ENCODE peak calls at places on chromosomes 13 and 19, in seven cellular contexts. H is NCI-H345; A is fibroblast of mammary gland; S is HFF-Myc; E is NCI-H146; W is CD4-positive, CD25-positive, alpha-beta regulatory T cell; V is A549. O is an unnamed sample.

GRCh38 chr19:39408392-39409206 is 2.0 kb downstream of the ZFP36 start:
- DNase-seq in A (peak), V (no peak), S (no peak), E (peak), H (peak), W (peak), O (no peak)

GRCh38 chr13:26784704-26785639 is 24.4 kb upstream of the GPR12 start:
- DNase-seq in V (no peak), E (peak), A (no peak), W (no peak), S (no peak), H (peak), O (no peak)

GRCh38 chr13:103941506-103942148 is 875.4 kb upstream of the SLC10A2 start:
- DNase-seq in W (no peak), E (no peak), V (no peak), S (no peak), H (no peak), A (no peak), O (no peak)

GRCh38 chr19:13887529-13887928 is 10.6 kb downstream of the NANOS3 start:
- DNase-seq in W (no peak), A (peak), S (no peak), E (no peak), H (no peak), V (no peak), O (no peak)

GRCh38 chr19:17436874-17437267 is 11.6 kb downstream of the TMEM221 start:
- DNase-seq in A (no peak), V (no peak), S (no peak), E (no peak), W (no peak), H (no peak), O (no peak)

GRCh38 chr13:32889986-32890565 is 126.1 kb upstream of the KL start:
- DNase-seq in S (no peak), V (no peak), A (no peak), H (no peak), W (no peak), E (no peak), O (no peak)

GRCh38 chr13:65034266-65034665 is 2195.9 kb downstream of the PCDH9 start:
- DNase-seq in S (no peak), V (no peak), H (no peak), E (peak), W (no peak), A (no peak), O (no peak)

GRCh38 chr19:38949580-38950367 is 19.0 kb downstream of the MRPS12 start:
- DNase-seq in V (no peak), S (no peak), A (peak), E (peak), W (peak), H (peak), O (no peak)

GRCh38 chr13:39263033-39263432 is 224.8 kb downstream of the NHLRC3 start:
- DNase-seq in W (peak), S (peak), E (peak), V (peak), H (peak), A (peak), O (no peak)

GRCh38 chr13:37198629-37199028 is 93.2 kb upstream of the CSNK1A1L start:
- DNase-seq in V (no peak), A (no peak), W (no peak), S (no peak), H (no peak), E (no peak), O (no peak)

GRCh38 chr13:67341406-67341805 is 111.3 kb upstream of the PCDH9 start:
- DNase-seq in A (peak), E (no peak), W (no peak), V (no peak), H (no peak), S (no peak), O (no peak)

GRCh38 chr19:18408053-18408476 is 10.6 kb upstream of the LRRC25 start:
- DNase-seq in V (no peak), E (peak), A (no peak), H (no peak), S (no peak), W (no peak), O (no peak)

GRCh38 chr13:18998389-18998788 is 183.2 kb downstream of the TUBA3C start:
- DNase-seq in H (no peak), E (no peak), S (no peak), A (no peak), W (peak), V (no peak), O (no peak)

GRCh38 chr13:106649495-106649894 is 81.6 kb upstream of the ARGLU1 start:
- DNase-seq in H (no peak), S (no peak), A (no peak), W (no peak), E (no peak), V (no peak), O (no peak)

GRCh38 chr13:109389892-109390345 is 396.5 kb downstream of the IRS2 start:
- DNase-seq in A (peak), H (no peak), E (no peak), S (no peak), V (no peak), W (no peak), O (no peak)

GRCh38 chr13:66503890-66504289 is 726.2 kb downstream of the PCDH9 start:
- DNase-seq in E (no peak), S (no peak), H (no peak), A (no peak), V (no peak), W (no peak), O (no peak)

GRCh38 chr19:42313840-42314755 is 989 bp downstream of the TMEM145 start:
- DNase-seq in A (no peak), W (no peak), E (no peak), H (no peak), S (no peak), V (no peak), O (no peak)

GRCh38 chr19:45506991-45507863 is at the start of gene VASP:
- DNase-seq in A (peak), S (no peak), W (peak), V (peak), E (peak), H (peak), O (peak)

GRCh38 chr19:38389101-38389925 is 816 bp downstream of the SPRED3 start:
- DNase-seq in A (peak), E (peak), H (peak), W (no peak), S (peak), V (peak), O (peak)

GRCh38 chr13:74206061-74206561 is 71.9 kb upstream of the KLF12 start:
- DNase-seq in V (no peak), A (peak), W (no peak), E (no peak), H (no peak), S (no peak), O (no peak)

GRCh38 chr13:39538826-39539555 is 64.0 kb downstream of the LHFPL6 start:
- DNase-seq in E (no peak), A (peak), H (no peak), W (no peak), V (no peak), S (peak), O (no peak)

GRCh38 chr19:2291185-2291751 is 9.3 kb upstream of the PEAK3 start:
- DNase-seq in V (no peak), H (no peak), E (peak), S (no peak), W (no peak), A (no peak), O (no peak)

GRCh38 chr13:79710376-79710775 is 229.4 kb downstream of the NDFIP2 start:
- DNase-seq in V (no peak), A (peak), E (peak), H (no peak), S (no peak), W (no peak), O (no peak)

GRCh38 chr19:39167461-39168257 is 29.1 kb upstream of the NCCRP1 start:
- DNase-seq in A (no peak), H (peak), W (no peak), E (no peak), S (no peak), V (no peak), O (no peak)

GRCh38 chr19:57437931-57438330 is 2.8 kb downstream of the ZNF749 start:
- DNase-seq in E (no peak), V (no peak), A (no peak), S (no peak), H (no peak), W (no peak), O (no peak)

GRCh38 chr13:73745190-73745589 is 389.0 kb downstream of the KLF12 start:
- DNase-seq in V (no peak), W (no peak), A (no peak), E (no peak), H (no peak), S (no peak), O (no peak)

GRCh38 chr19:3061214-3062161 is 807 bp downstream of the TLE5 start:
- DNase-seq in V (no peak), A (no peak), H (peak), E (peak), W (peak), S (no peak), O (no peak)

GRCh38 chr19:27971071-27971470 is 1241.9 kb downstream of the UQCRFS1 start:
- DNase-seq in S (no peak), A (no peak), E (no peak), H (no peak), W (no peak), V (no peak), O (no peak)

GRCh38 chr19:48614436-48615144 is at the start of gene FAM83E:
- DNase-seq in W (no peak), E (no peak), H (peak), S (no peak), V (peak), A (no peak), O (no peak)

GRCh38 chr13:21735621-21736401 is 64.9 kb downstream of the FGF9 start:
- DNase-seq in S (no peak), A (no peak), V (no peak), E (no peak), W (no peak), H (peak), O (no peak)

GRCh38 chr13:36819811-36820140 is 754 bp downstream of the RFXAP start:
- DNase-seq in E (no peak), A (peak), S (no peak), W (peak), V (no peak), H (peak), O (no peak)

GRCh38 chr19:29806098-29806866 is 5.5 kb upstream of the CCNE1 start:
- DNase-seq in E (no peak), W (no peak), H (no peak), S (no peak), V (peak), A (peak), O (no peak)

GRCh38 chr19:39212377-39212742 is 8.3 kb upstream of the SYCN start:
- DNase-seq in A (peak), W (peak), H (peak), V (no peak), S (no peak), E (no peak), O (peak)

GRCh38 chr13:95254341-95254740 is 46.9 kb downstream of the ABCC4 start:
- DNase-seq in S (no peak), H (no peak), W (no peak), V (no peak), E (no peak), A (peak), O (no peak)

GRCh38 chr19:28021316-28022185 is 1191.4 kb downstream of the UQCRFS1 start:
- DNase-seq in A (no peak), V (no peak), W (no peak), H (peak), E (no peak), S (no peak), O (no peak)

GRCh38 chr13:109858319-109858718 is 71.9 kb upstream of the IRS2 start:
- DNase-seq in W (no peak), S (no peak), A (no peak), H (no peak), E (no peak), V (no peak), O (no peak)

GRCh38 chr13:39419068-39419467 is 183.9 kb downstream of the LHFPL6 start:
- DNase-seq in W (no peak), A (no peak), H (no peak), E (no peak), S (no peak), V (no peak), O (no peak)

GRCh38 chr19:2061936-2062729 is 11.1 kb upstream of the MKNK2 start:
- DNase-seq in A (no peak), E (no peak), V (no peak), S (no peak), W (no peak), H (no peak), O (no peak)

GRCh38 chr19:29478578-29479565 is 46.9 kb upstream of the VSTM2B start:
- DNase-seq in S (no peak), V (peak), E (peak), A (no peak), W (peak), H (peak), O (no peak)

GRCh38 chr13:113561417-113562084 is 23.0 kb upstream of the TFDP1 start:
- DNase-seq in E (no peak), H (no peak), V (no peak), W (no peak), S (no peak), A (no peak), O (no peak)